ENCODE peak calls at places on chromosome 20, in seven cellular contexts. D is activated CD4-positive, alpha-beta T cell treated with anti-CD3 and anti-CD28 coated beads, Interleukin-2, amount 50 U/mL, for 48 hours; Q is Caki2; I is AG20443; J is HCEC 1CT; F is astrocyte; X is HTR-8/SVneo. S is an unnamed sample.

GRCh38 chr20:8094415-8094818 is 37.6 kb upstream of the PLCB1 start:
- DNase-seq in D (no peak), Q (no peak), I (no peak), J (peak), F (no peak), X (no peak), S (no peak)

GRCh38 chr20:39660251-39660650 is 698.1 kb downstream of the DHX35 start:
- DNase-seq in D (no peak), Q (peak), I (no peak), J (no peak), F (peak), X (no peak), S (no peak)

GRCh38 chr20:22743426-22743825 is 159.1 kb upstream of the FOXA2 start:
- DNase-seq in D (no peak), Q (peak), I (no peak), J (no peak), F (no peak), X (no peak), S (no peak)

GRCh38 chr20:19265646-19266374 is 53.4 kb downstream of the SLC24A3 start:
- DNase-seq in D (no peak), Q (no peak), I (no peak), J (peak), F (no peak), X (no peak), S (no peak)

GRCh38 chr20:7772376-7772775 is 167.9 kb downstream of the HAO1 start:
- DNase-seq in D (no peak), Q (peak), I (peak), J (no peak), F (peak), X (no peak), S (no peak)

GRCh38 chr20:62972270-62973032 is 19.9 kb downstream of the SLC17A9 start:
- DNase-seq in D (peak), Q (peak), I (peak), J (peak), F (peak), X (peak), S (peak)

GRCh38 chr20:63405102-63405730 is 44.1 kb upstream of the CHRNA4 start:
- DNase-seq in D (no peak), Q (no peak), I (no peak), J (no peak), F (no peak), X (no peak), S (no peak)

GRCh38 chr20:3788685-3789155 is 2.2 kb upstream of the CENPB start:
- DNase-seq in D (no peak), Q (no peak), I (no peak), J (no peak), F (no peak), X (no peak), S (no peak)

GRCh38 chr20:31603822-31604566 is 1.1 kb upstream of the ID1 start:
- DNase-seq in D (peak), Q (peak), I (peak), J (peak), F (peak), X (peak), S (peak)

GRCh38 chr20:48799315-48800105 is 28.3 kb downstream of the PREX1 start:
- DNase-seq in D (no peak), Q (no peak), I (no peak), J (no peak), F (no peak), X (no peak), S (no peak)

GRCh38 chr20:40651121-40651520 is 37.9 kb downstream of the MAFB start:
- DNase-seq in D (no peak), Q (no peak), I (no peak), J (no peak), F (peak), X (peak), S (no peak)

GRCh38 chr20:37336369-37337207 is 9.4 kb upstream of the SRC start:
- DNase-seq in D (peak), Q (no peak), I (peak), J (no peak), F (no peak), X (peak), S (peak)

GRCh38 chr20:19935842-19936241 is 81.3 kb upstream of the NAA20 start:
- DNase-seq in D (no peak), Q (no peak), I (no peak), J (no peak), F (no peak), X (no peak), S (no peak)

GRCh38 chr20:62828051-62828450 is 11.2 kb downstream of the COL9A3 start:
- DNase-seq in D (no peak), Q (no peak), I (no peak), J (no peak), F (no peak), X (no peak), S (no peak)

GRCh38 chr20:39105551-39105950 is 143.4 kb downstream of the DHX35 start:
- DNase-seq in D (no peak), Q (no peak), I (no peak), J (no peak), F (no peak), X (no peak), S (no peak)

GRCh38 chr20:48685300-48685699 is 142.5 kb downstream of the PREX1 start:
- DNase-seq in D (no peak), Q (no peak), I (no peak), J (no peak), F (no peak), X (no peak), S (no peak)

GRCh38 chr20:43746344-43747137 is 19.7 kb upstream of the GTSF1L start:
- DNase-seq in D (no peak), Q (no peak), I (no peak), J (no peak), F (no peak), X (no peak), S (no peak)

GRCh38 chr20:57613481-57613921 is 6.7 kb downstream of the ZBP1 start:
- DNase-seq in D (no peak), Q (no peak), I (no peak), J (no peak), F (no peak), X (no peak), S (no peak)

GRCh38 chr20:4910951-4911350 is 90.4 kb downstream of the SLC23A2 start:
- DNase-seq in D (no peak), Q (no peak), I (no peak), J (no peak), F (no peak), X (no peak), S (no peak)

GRCh38 chr20:4947817-4948559 is 53.3 kb downstream of the SLC23A2 start:
- DNase-seq in D (no peak), Q (no peak), I (peak), J (no peak), F (no peak), X (no peak), S (no peak)

GRCh38 chr20:49668181-49668877 is 45.3 kb downstream of the B4GALT5 start:
- DNase-seq in D (peak), Q (peak), I (no peak), J (no peak), F (no peak), X (no peak), S (no peak)

GRCh38 chr20:43666376-43667328 is at the start of gene MYBL2:
- DNase-seq in D (peak), Q (peak), I (peak), J (peak), F (peak), X (peak), S (peak)

GRCh38 chr20:34562643-34563042 is 4.1 kb downstream of the MAP1LC3A start:
- DNase-seq in D (no peak), Q (no peak), I (peak), J (peak), F (no peak), X (peak), S (peak)

GRCh38 chr20:18904192-18904591 is 90.6 kb downstream of the SCP2D1 start:
- DNase-seq in D (no peak), Q (no peak), I (no peak), J (no peak), F (no peak), X (no peak), S (no peak)

GRCh38 chr20:53445276-53445675 is 148.4 kb downstream of the ZNF217 start:
- DNase-seq in D (no peak), Q (no peak), I (peak), J (no peak), F (peak), X (no peak), S (no peak)

GRCh38 chr20:47559141-47559540 is 57.5 kb downstream of the NCOA3 start:
- DNase-seq in D (no peak), Q (no peak), I (no peak), J (peak), F (no peak), X (no peak), S (no peak)

GRCh38 chr20:47360489-47361267 is 4.2 kb upstream of the ZMYND8 start:
- DNase-seq in D (no peak), Q (peak), I (peak), J (peak), F (peak), X (peak), S (peak)

GRCh38 chr20:3797226-3797545 is 1.1 kb downstream of the CDC25B start:
- DNase-seq in D (peak), Q (no peak), I (no peak), J (no peak), F (no peak), X (no peak), S (no peak)

GRCh38 chr20:49171928-49172327 is 16.2 kb downstream of the STAU1 start:
- DNase-seq in D (no peak), Q (no peak), I (no peak), J (no peak), F (no peak), X (no peak), S (no peak)

GRCh38 chr20:33076662-33077398 is 2.6 kb upstream of the BPIFB4 start:
- DNase-seq in D (no peak), Q (peak), I (no peak), J (no peak), F (no peak), X (peak), S (no peak)

GRCh38 chr20:17848649-17849048 is 119.9 kb downstream of the SNX5 start:
- DNase-seq in D (no peak), Q (no peak), I (no peak), J (no peak), F (no peak), X (no peak), S (no peak)

GRCh38 chr20:32387262-32387661 is 29.1 kb downstream of the ASXL1 start:
- DNase-seq in D (no peak), Q (no peak), I (no peak), J (no peak), F (peak), X (no peak), S (no peak)

GRCh38 chr20:46325788-46326472 is 17.6 kb upstream of the CDH22 start:
- DNase-seq in D (no peak), Q (no peak), I (no peak), J (no peak), F (no peak), X (no peak), S (no peak)

GRCh38 chr20:58555078-58555765 is 40.0 kb upstream of the APCDD1L start:
- DNase-seq in D (no peak), Q (peak), I (peak), J (peak), F (peak), X (peak), S (peak)

GRCh38 chr20:6708010-6708409 is 59.5 kb upstream of the BMP2 start:
- DNase-seq in D (no peak), Q (peak), I (peak), J (peak), F (peak), X (no peak), S (peak)

GRCh38 chr20:34907616-34908469 is 31.4 kb downstream of the ACSS2 start:
- DNase-seq in D (no peak), Q (peak), I (peak), J (peak), F (peak), X (peak), S (peak)